ENCODE peak calls at places on chromosomes 13 and 19, in nine cellular contexts. B, K, S, T, W, C, Q, Y and N are unnamed samples.

GRCh38 chr13:32581177-32581786 is 5.0 kb upstream of the PDS5B start:
- DNase-seq in Q (no peak), T (no peak), B (no peak), K (peak; percentile 4), W (peak; percentile 43), S (no peak), C (peak; percentile 54), Y (peak; percentile 39), N (peak; percentile 47)

GRCh38 chr13:49629947-49630346 is 1.6 kb downstream of the ARL11 start:
- DNase-seq in B (no peak), C (no peak), W (no peak), K (no peak), T (no peak), S (no peak), Y (peak; percentile 29), Q (no peak), N (peak; percentile 25)

GRCh38 chr13:97976551-97977375 is 23.3 kb downstream of the IPO5 start:
- DNase-seq in S (peak; percentile 27), C (no peak), K (no peak), Q (no peak), B (peak; percentile 80), T (peak; percentile 93), Y (peak; percentile 29), W (peak; percentile 29), N (no peak)

GRCh38 chr13:25224151-25224550 is 52.1 kb upstream of the AMER2 start:
- DNase-seq in S (no peak), Q (no peak), W (no peak), B (no peak), K (no peak), C (no peak), T (no peak), Y (no peak), N (no peak)

GRCh38 chr13:29886446-29886845 is 36.0 kb upstream of the UBL3 start:
- DNase-seq in B (no peak), K (no peak), C (no peak), Q (no peak), Y (no peak), T (no peak), S (no peak), W (no peak), N (no peak)

GRCh38 chr19:5407356-5407755 is 47.9 kb upstream of the ZNRF4 start:
- DNase-seq in K (no peak), C (peak; percentile 32), T (no peak), W (peak; percentile 38), S (no peak), Q (no peak), Y (peak; percentile 21), B (no peak), N (peak; percentile 17)

GRCh38 chr13:20570540-20570939 is 3.6 kb downstream of the IFT88 start:
- DNase-seq in Y (peak; percentile 56), Q (peak; percentile 23), K (no peak), W (peak; percentile 22), T (no peak), C (peak; percentile 13), S (no peak), B (no peak), N (peak; percentile 49)

GRCh38 chr13:28830580-28830979 is 10.4 kb downstream of the MTUS2 start:
- DNase-seq in S (no peak), K (no peak), Q (no peak), C (no peak), T (no peak), W (no peak), Y (no peak), B (no peak), N (no peak)

GRCh38 chr19:23283925-23284324 is 33.7 kb upstream of the ZNF724 start:
- DNase-seq in C (peak; percentile 39), B (no peak), Y (peak; percentile 63), Q (peak; percentile 6), T (peak; percentile 57), S (peak; percentile 21), K (peak; percentile 5), W (peak; percentile 43), N (peak; percentile 30)

GRCh38 chr19:1258707-1259205 is 10.4 kb downstream of the MIDN start:
- DNase-seq in S (no peak), T (no peak), W (no peak), C (peak; percentile 30), Q (no peak), Y (no peak), K (no peak), B (no peak), N (no peak)

GRCh38 chr13:97975851-97976550 is 22.5 kb downstream of the IPO5 start:
- DNase-seq in S (peak; percentile 87), T (peak; percentile 66), W (peak; percentile 89), K (peak; percentile 69), Y (peak; percentile 82), B (peak; percentile 70), Q (peak; percentile 65), C (peak; percentile 65), N (peak; percentile 79)

GRCh38 chr19:47353307-47353712 is 4.2 kb downstream of the DHX34 start:
- DNase-seq in Y (no peak), T (no peak), Q (no peak), B (no peak), S (no peak), K (no peak), W (no peak), C (no peak), N (no peak)

GRCh38 chr19:13894552-13894951 is 11.4 kb downstream of the BRME1 start:
- DNase-seq in C (no peak), B (no peak), Y (no peak), T (no peak), S (no peak), Q (no peak), K (no peak), W (no peak), N (no peak)

GRCh38 chr19:40798997-40799557 is at the start of gene EGLN2:
- DNase-seq in W (no peak), T (no peak), C (no peak), B (no peak), Q (no peak), K (no peak), S (no peak), Y (no peak), N (no peak)

GRCh38 chr13:112441779-112442310 is 65.7 kb downstream of the SPACA7 start:
- DNase-seq in S (no peak), Y (no peak), K (no peak), W (no peak), T (no peak), B (no peak), Q (no peak), C (no peak), N (no peak)

GRCh38 chr13:49110122-49110831 is 109.9 kb upstream of the MLNR start:
- DNase-seq in K (peak; percentile 82), S (peak; percentile 32), Y (peak; percentile 87), Q (peak; percentile 86), W (peak; percentile 92), C (peak; percentile 62), T (peak; percentile 87), B (peak; percentile 6), N (peak; percentile 91)

GRCh38 chr13:91046715-91047327 is 300.7 kb upstream of the MIR17HG start:
- DNase-seq in C (no peak), Y (no peak), Q (no peak), B (no peak), W (no peak), S (no peak), K (no peak), T (no peak), N (no peak)

GRCh38 chr13:25675060-25675459 is 303.3 kb downstream of the ATP8A2 start:
- DNase-seq in B (no peak), Q (no peak), C (no peak), Y (no peak), S (no peak), W (no peak), K (no peak), T (no peak), N (no peak)

GRCh38 chr13:32225494-32225931 is 89.7 kb downstream of the ZAR1L start:
- DNase-seq in B (no peak), T (no peak), W (peak; percentile 90), Q (peak; percentile 4), S (no peak), C (peak; percentile 85), K (peak; percentile 90), Y (peak; percentile 89), N (peak; percentile 92)

GRCh38 chr13:42720116-42720857 is 61.1 kb upstream of the FAM216B start:
- DNase-seq in T (no peak), Q (peak; percentile 99), C (peak; percentile 94), S (no peak), B (no peak), Y (peak; percentile 99), K (peak; percentile 96), W (peak; percentile 96), N (peak; percentile 99)

GRCh38 chr19:42176649-42176989 is 40.9 kb downstream of the DEDD2 start:
- DNase-seq in Q (no peak), B (no peak), Y (no peak), K (peak; percentile 8), W (no peak), T (no peak), C (no peak), S (no peak), N (no peak)

GRCh38 chr19:41273076-41273475 is 8.9 kb downstream of the HNRNPUL1 start:
- DNase-seq in S (no peak), Q (no peak), K (no peak), T (no peak), W (no peak), C (no peak), Y (no peak), B (no peak), N (no peak)

GRCh38 chr19:35084078-35084762 is 31.4 kb upstream of the FXYD3 start:
- DNase-seq in Q (no peak), K (no peak), W (no peak), T (no peak), B (no peak), C (no peak), Y (no peak), S (no peak), N (no peak)

GRCh38 chr19:40721936-40722661 is 5.2 kb downstream of the ITPKC start:
- DNase-seq in S (no peak), K (peak; percentile 29), B (no peak), W (no peak), Y (peak; percentile 66), C (peak; percentile 47), T (no peak), Q (no peak), N (peak; percentile 41)

GRCh38 chr19:52778811-52779210 is 7.8 kb downstream of the ZNF600 start:
- DNase-seq in T (no peak), Q (no peak), C (no peak), Y (peak; percentile 25), B (no peak), W (no peak), S (peak; percentile 39), K (no peak), N (peak; percentile 3)

GRCh38 chr13:109821038-109821545 is 34.7 kb upstream of the IRS2 start:
- DNase-seq in C (no peak), W (no peak), Y (no peak), T (no peak), S (no peak), Q (no peak), K (no peak), B (no peak), N (no peak)

GRCh38 chr13:77779461-77780272 is 82.2 kb downstream of the SLAIN1 start:
- DNase-seq in T (peak; percentile 43), Y (peak; percentile 63), Q (peak; percentile 71), W (peak; percentile 53), B (no peak), S (no peak), C (peak; percentile 21), K (peak; percentile 39), N (peak; percentile 74)

GRCh38 chr19:6521718-6522646 is 8.8 kb upstream of the TNFSF9 start:
- DNase-seq in Y (peak; percentile 27), K (no peak), S (peak; percentile 62), B (no peak), C (no peak), W (peak; percentile 11), T (peak; percentile 58), Q (no peak), N (no peak)

GRCh38 chr19:38912600-38913514 is 871 bp upstream of the CCER2 start:
- DNase-seq in Y (no peak), B (no peak), K (no peak), Q (no peak), W (no peak), C (no peak), T (no peak), S (no peak), N (no peak)

GRCh38 chr13:84563611-84564010 is 681.3 kb upstream of the SLITRK1 start:
- DNase-seq in B (no peak), C (no peak), T (no peak), W (no peak), Q (no peak), S (no peak), Y (no peak), K (no peak), N (no peak)

GRCh38 chr19:49347835-49348234 is 12.6 kb downstream of the CD37 start:
- DNase-seq in B (peak; percentile 55), K (peak; percentile 57), C (peak; percentile 68), T (no peak), W (peak; percentile 87), Y (peak; percentile 75), Q (peak; percentile 66), S (no peak), N (peak; percentile 82)